ENCODE peak calls at places on chromosome 12, in seven cellular contexts. N is choroid plexus epithelial cell; U is activated T-cell treated with anti-CD3 and anti-CD28 coated beads, Interleukin-2, amount 50 U/mL, for 4 hours; H is head of caudate nucleus; J is neuronal stem cell; X is left lobe of liver; Y is type B pancreatic cell. C is an unnamed sample.

GRCh38 chr12:120438495-120439198 is 734 bp downstream of the COX6A1 start:
- DNase-seq in N (no peak), U (no peak), H (no peak), J (no peak), X (no peak), Y (no peak), C (no peak)

GRCh38 chr12:52380271-52380694 is 5.2 kb downstream of the KRT84 start:
- DNase-seq in N (peak; percentile 65), U (no peak), H (peak; percentile 66), J (no peak), X (no peak), Y (no peak), C (no peak)

GRCh38 chr12:50845021-50845647 is 2.4 kb downstream of the TMPRSS12 start:
- DNase-seq in N (peak; percentile 11), U (no peak), H (no peak), J (no peak), X (no peak), Y (no peak), C (no peak)

GRCh38 chr12:44930972-44931600 is 55.0 kb upstream of the NELL2 start:
- DNase-seq in N (peak; percentile 69), U (no peak), H (no peak), J (peak; percentile 58), X (no peak), Y (no peak), C (no peak)

GRCh38 chr12:132288516-132289188 is 40.7 kb downstream of the GALNT9 start:
- DNase-seq in N (no peak), U (no peak), H (no peak), J (no peak), X (no peak), Y (no peak), C (no peak)

GRCh38 chr12:3418609-3419469 is 72.2 kb upstream of the PRMT8 start:
- DNase-seq in N (no peak), U (no peak), H (no peak), J (no peak), X (no peak), Y (no peak), C (no peak)

GRCh38 chr12:25877446-25877845 is 81.0 kb upstream of the RASSF8 start:
- DNase-seq in N (no peak), U (no peak), H (no peak), J (no peak), X (no peak), Y (no peak), C (no peak)

GRCh38 chr12:27015730-27016076 is 1.5 kb upstream of the TM7SF3 start:
- DNase-seq in N (peak; percentile 71), U (no peak), H (no peak), J (no peak), X (no peak), Y (no peak), C (no peak)

GRCh38 chr12:4956968-4957367 is 47.3 kb downstream of the KCNA1 start:
- DNase-seq in N (no peak), U (no peak), H (no peak), J (no peak), X (no peak), Y (no peak), C (no peak)

GRCh38 chr12:53949631-53950440 is 4.9 kb upstream of the HOXC12 start:
- DNase-seq in N (no peak), U (no peak), H (no peak), J (no peak), X (no peak), Y (no peak), C (no peak)

GRCh38 chr12:128612150-128612850 is 211.5 kb downstream of the SLC15A4 start:
- DNase-seq in N (peak; percentile 22), U (no peak), H (no peak), J (no peak), X (no peak), Y (no peak), C (no peak)

GRCh38 chr12:95201056-95201670 is 16.1 kb downstream of the FGD6 start:
- DNase-seq in N (peak; percentile 86), U (no peak), H (no peak), J (no peak), X (no peak), Y (no peak), C (no peak)

GRCh38 chr12:90449611-90450010 is 505.4 kb downstream of the CCER1 start:
- DNase-seq in N (peak; percentile 26), U (no peak), H (no peak), J (no peak), X (no peak), Y (no peak), C (no peak)

GRCh38 chr12:23795494-23795893 is 154.0 kb downstream of the SOX5 start:
- DNase-seq in N (no peak), U (no peak), H (no peak), J (no peak), X (no peak), Y (no peak), C (no peak)

GRCh38 chr12:27462151-27462694 is 15.7 kb downstream of the SMCO2 start:
- DNase-seq in N (peak; percentile 84), U (no peak), H (no peak), J (no peak), X (no peak), Y (no peak), C (no peak)

GRCh38 chr12:34107781-34108404 is 85.6 kb downstream of the ALG10 start:
- DNase-seq in N (no peak), U (no peak), H (no peak), J (no peak), X (no peak), Y (no peak), C (no peak)

GRCh38 chr12:92538970-92539749 is 163.6 kb upstream of the PLEKHG7 start:
- DNase-seq in N (peak; percentile 72), U (peak; percentile 34), H (no peak), J (no peak), X (no peak), Y (no peak), C (no peak)

GRCh38 chr12:6647083-6647604 is at the start of gene ACRBP:
- DNase-seq in N (peak; percentile 52), U (peak; percentile 11), H (peak; percentile 72), J (peak; percentile 50), X (peak; percentile 76), Y (peak; percentile 76), C (no peak)

GRCh38 chr12:117580718-117581062 is 219.3 kb upstream of the NOS1 start:
- DNase-seq in N (no peak), U (no peak), H (peak; percentile 46), J (peak; percentile 66), X (no peak), Y (no peak), C (no peak)

GRCh38 chr12:85676816-85677749 is 159.1 kb downstream of the RASSF9 start:
- DNase-seq in N (no peak), U (no peak), H (no peak), J (no peak), X (no peak), Y (no peak), C (no peak)

GRCh38 chr12:6917491-6918231 is 3.3 kb downstream of the ENO2 start:
- DNase-seq in N (no peak), U (no peak), H (no peak), J (no peak), X (no peak), Y (no peak), C (no peak)

GRCh38 chr12:32331133-32331532 is 68.2 kb upstream of the FGD4 start:
- DNase-seq in N (peak; percentile 37), U (no peak), H (no peak), J (no peak), X (no peak), Y (no peak), C (no peak)

GRCh38 chr12:82942521-82942920 is 255.8 kb downstream of the TMTC2 start:
- DNase-seq in N (peak; percentile 7), U (no peak), H (no peak), J (no peak), X (no peak), Y (no peak), C (no peak)

GRCh38 chr12:54950071-54950727 is 34.4 kb downstream of the TESPA1 start:
- DNase-seq in N (no peak), U (no peak), H (no peak), J (no peak), X (no peak), Y (no peak), C (no peak)

GRCh38 chr12:90037740-90038139 is 329.1 kb upstream of the ATP2B1 start:
- DNase-seq in N (peak; percentile 34), U (no peak), H (no peak), J (no peak), X (no peak), Y (no peak), C (no peak)